ENCODE peak calls at places on chromosomes 7 and 10, in nine cellular contexts. One of them, this sample, is unnamed.

GRCh38 chr10:80985105-80985504 is 447.4 kb downstream of the SH2D4B start:
- DNase-seq in mammary epithelial cell: no peak
- DNase-seq in tibial nerve: no peak
- DNase-seq in mesendoderm: no peak
- DNase-seq in neuronal stem cell: no peak
- DNase-seq in WERI-Rb-1: no peak
- DNase-seq in small intestine: no peak
- DNase-seq in kidney: no peak
- DNase-seq in sigmoid colon: no peak
- DNase-seq in this sample: no peak

GRCh38 chr10:102646610-102647432 is 2.5 kb downstream of the TRIM8 start:
- DNase-seq in mesendoderm: no peak
- DNase-seq in kidney: peak
- DNase-seq in WERI-Rb-1: no peak
- DNase-seq in neuronal stem cell: no peak
- DNase-seq in mammary epithelial cell: no peak
- DNase-seq in tibial nerve: peak
- DNase-seq in small intestine: peak
- DNase-seq in sigmoid colon: no peak
- DNase-seq in this sample: peak

GRCh38 chr10:55146032-55146431 is 345.0 kb upstream of the PCDH15 start:
- DNase-seq in mammary epithelial cell: peak
- DNase-seq in neuronal stem cell: no peak
- DNase-seq in mesendoderm: no peak
- DNase-seq in kidney: no peak
- DNase-seq in tibial nerve: no peak
- DNase-seq in sigmoid colon: no peak
- DNase-seq in small intestine: no peak
- DNase-seq in WERI-Rb-1: no peak
- DNase-seq in this sample: peak

GRCh38 chr10:48601789-48602188 is 3.1 kb downstream of the ARHGAP22 start:
- DNase-seq in sigmoid colon: no peak
- DNase-seq in kidney: no peak
- DNase-seq in tibial nerve: no peak
- DNase-seq in WERI-Rb-1: no peak
- DNase-seq in mesendoderm: no peak
- DNase-seq in neuronal stem cell: no peak
- DNase-seq in mammary epithelial cell: no peak
- DNase-seq in small intestine: no peak
- DNase-seq in this sample: no peak

GRCh38 chr7:28301148-28301641 is 111.1 kb upstream of the CREB5 start:
- DNase-seq in tibial nerve: no peak
- DNase-seq in neuronal stem cell: no peak
- DNase-seq in mammary epithelial cell: peak
- DNase-seq in sigmoid colon: peak
- DNase-seq in WERI-Rb-1: no peak
- DNase-seq in small intestine: no peak
- DNase-seq in kidney: no peak
- DNase-seq in mesendoderm: no peak
- DNase-seq in this sample: peak

GRCh38 chr7:24346129-24346528 is 62.1 kb downstream of the NPY start:
- DNase-seq in mesendoderm: no peak
- DNase-seq in sigmoid colon: no peak
- DNase-seq in neuronal stem cell: no peak
- DNase-seq in tibial nerve: no peak
- DNase-seq in kidney: no peak
- DNase-seq in WERI-Rb-1: no peak
- DNase-seq in small intestine: no peak
- DNase-seq in mammary epithelial cell: peak
- DNase-seq in this sample: no peak

GRCh38 chr7:20350996-20351692 is 20.4 kb downstream of the ITGB8 start:
- DNase-seq in sigmoid colon: no peak
- DNase-seq in tibial nerve: no peak
- DNase-seq in mammary epithelial cell: no peak
- DNase-seq in neuronal stem cell: no peak
- DNase-seq in small intestine: no peak
- DNase-seq in mesendoderm: no peak
- DNase-seq in kidney: no peak
- DNase-seq in WERI-Rb-1: no peak
- DNase-seq in this sample: peak

GRCh38 chr7:1109581-1110310 is 21.8 kb downstream of the GPER1 start:
- DNase-seq in tibial nerve: no peak
- DNase-seq in sigmoid colon: no peak
- DNase-seq in small intestine: no peak
- DNase-seq in kidney: peak
- DNase-seq in neuronal stem cell: no peak
- DNase-seq in WERI-Rb-1: no peak
- DNase-seq in mammary epithelial cell: no peak
- DNase-seq in mesendoderm: no peak
- DNase-seq in this sample: no peak

GRCh38 chr10:5555881-5556280 is 31.1 kb downstream of the CALML3 start:
- DNase-seq in kidney: no peak
- DNase-seq in mammary epithelial cell: no peak
- DNase-seq in mesendoderm: no peak
- DNase-seq in small intestine: no peak
- DNase-seq in tibial nerve: no peak
- DNase-seq in WERI-Rb-1: no peak
- DNase-seq in neuronal stem cell: no peak
- DNase-seq in sigmoid colon: peak
- DNase-seq in this sample: no peak

GRCh38 chr10:120948889-120949382 is 97.8 kb downstream of the WDR11 start:
- DNase-seq in mesendoderm: peak
- DNase-seq in mammary epithelial cell: peak
- DNase-seq in small intestine: peak
- DNase-seq in tibial nerve: peak
- DNase-seq in WERI-Rb-1: peak
- DNase-seq in kidney: peak
- DNase-seq in neuronal stem cell: peak
- DNase-seq in sigmoid colon: peak
- DNase-seq in this sample: peak

GRCh38 chr7:15503603-15504280 is 58.1 kb downstream of the AGMO start:
- DNase-seq in sigmoid colon: no peak
- DNase-seq in neuronal stem cell: no peak
- DNase-seq in mesendoderm: no peak
- DNase-seq in kidney: no peak
- DNase-seq in small intestine: no peak
- DNase-seq in mammary epithelial cell: no peak
- DNase-seq in WERI-Rb-1: no peak
- DNase-seq in tibial nerve: no peak
- DNase-seq in this sample: peak

DNA sequence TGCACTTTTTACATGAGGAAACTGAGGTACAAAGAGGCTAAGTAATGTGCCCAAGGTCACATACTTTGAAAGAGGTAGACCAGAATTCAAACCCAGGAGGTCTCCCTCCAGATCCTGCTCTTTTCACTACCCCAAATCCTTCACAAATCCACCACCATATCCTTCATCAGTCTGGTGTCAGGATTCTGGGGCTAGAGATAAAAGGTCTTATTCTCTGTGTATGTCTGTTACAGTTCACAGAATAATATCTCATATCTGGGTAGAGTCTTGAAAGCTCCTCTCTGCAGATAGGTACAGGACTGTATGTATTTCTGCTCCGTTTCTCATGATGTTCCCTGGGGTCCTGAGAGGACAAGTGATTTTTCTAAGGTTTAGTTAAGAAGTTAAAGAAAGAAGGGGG is 4.9 kb downstream of the PIK3CG start:
- DNase-seq in mesendoderm: no peak
- DNase-seq in tibial nerve: no peak
- DNase-seq in mammary epithelial cell: no peak
- DNase-seq in kidney: no peak
- DNase-seq in small intestine: no peak
- DNase-seq in WERI-Rb-1: no peak
- DNase-seq in neuronal stem cell: no peak
- DNase-seq in sigmoid colon: no peak
- DNase-seq in this sample: no peak
- H3K4me3 ChIP-seq in mesendoderm: no peak
- H3K4me3 ChIP-seq in tibial nerve: no peak
- H3K4me3 ChIP-seq in mammary epithelial cell: no peak
- H3K4me3 ChIP-seq in kidney: no peak
- H3K4me3 ChIP-seq in small intestine: no peak
- H3K4me3 ChIP-seq in WERI-Rb-1: no peak
- H3K4me3 ChIP-seq in neuronal stem cell: no peak
- H3K4me3 ChIP-seq in sigmoid colon: no peak
- H3K4me3 ChIP-seq in this sample: no peak

GRCh38 chr7:5237286-5237685 is 45.5 kb upstream of the SLC29A4 start:
- DNase-seq in small intestine: no peak
- DNase-seq in mammary epithelial cell: peak
- DNase-seq in kidney: no peak
- DNase-seq in tibial nerve: peak
- DNase-seq in sigmoid colon: peak
- DNase-seq in mesendoderm: no peak
- DNase-seq in WERI-Rb-1: no peak
- DNase-seq in neuronal stem cell: no peak
- DNase-seq in this sample: peak

GRCh38 chr7:5232874-5233273 is 42.8 kb downstream of the WIPI2 start:
- DNase-seq in mesendoderm: no peak
- DNase-seq in tibial nerve: no peak
- DNase-seq in WERI-Rb-1: no peak
- DNase-seq in sigmoid colon: no peak
- DNase-seq in kidney: peak
- DNase-seq in small intestine: no peak
- DNase-seq in mammary epithelial cell: no peak
- DNase-seq in neuronal stem cell: no peak
- DNase-seq in this sample: no peak

GRCh38 chr7:5243295-5243694 is 39.4 kb upstream of the SLC29A4 start:
- DNase-seq in mesendoderm: no peak
- DNase-seq in WERI-Rb-1: no peak
- DNase-seq in tibial nerve: no peak
- DNase-seq in kidney: no peak
- DNase-seq in mammary epithelial cell: no peak
- DNase-seq in small intestine: no peak
- DNase-seq in neuronal stem cell: no peak
- DNase-seq in sigmoid colon: no peak
- DNase-seq in this sample: no peak

GRCh38 chr7:5234852-5235831 is 45.1 kb downstream of the WIPI2 start:
- DNase-seq in sigmoid colon: no peak
- DNase-seq in kidney: no peak
- DNase-seq in mesendoderm: no peak
- DNase-seq in mammary epithelial cell: peak
- DNase-seq in small intestine: no peak
- DNase-seq in WERI-Rb-1: no peak
- DNase-seq in neuronal stem cell: no peak
- DNase-seq in tibial nerve: no peak
- DNase-seq in this sample: peak

DNA sequence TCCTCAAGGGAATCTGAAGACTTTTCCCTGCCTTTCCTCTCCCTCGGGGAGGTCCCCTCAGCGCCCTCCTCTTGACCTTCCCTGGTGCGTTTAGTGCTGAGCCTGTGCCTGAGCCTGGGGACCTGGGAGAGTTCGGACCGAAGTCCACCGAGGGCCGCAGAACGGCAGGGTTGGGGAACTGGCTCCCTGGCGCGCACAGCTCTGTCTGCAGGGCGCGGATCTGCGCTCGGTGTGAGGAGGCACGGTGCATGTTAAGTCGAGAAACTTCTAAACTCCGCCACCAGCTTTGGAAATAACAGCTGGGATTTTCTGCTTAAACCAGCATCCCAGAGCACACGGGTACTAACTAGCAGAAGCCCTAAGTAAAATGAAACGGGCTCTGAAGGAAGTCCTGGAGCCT is 44.2 kb upstream of the SLC29A4 start:
- DNase-seq in WERI-Rb-1: no peak
- DNase-seq in kidney: no peak
- DNase-seq in mesendoderm: no peak
- DNase-seq in tibial nerve: no peak
- DNase-seq in small intestine: peak
- DNase-seq in mammary epithelial cell: no peak
- DNase-seq in sigmoid colon: no peak
- DNase-seq in neuronal stem cell: no peak
- DNase-seq in this sample: no peak
- H3K4me3 ChIP-seq in WERI-Rb-1: no peak
- H3K4me3 ChIP-seq in kidney: no peak
- H3K4me3 ChIP-seq in mesendoderm: no peak
- H3K4me3 ChIP-seq in tibial nerve: no peak
- H3K4me3 ChIP-seq in small intestine: no peak
- H3K4me3 ChIP-seq in mammary epithelial cell: no peak
- H3K4me3 ChIP-seq in sigmoid colon: no peak
- H3K4me3 ChIP-seq in neuronal stem cell: no peak
- H3K4me3 ChIP-seq in this sample: no peak

DNA sequence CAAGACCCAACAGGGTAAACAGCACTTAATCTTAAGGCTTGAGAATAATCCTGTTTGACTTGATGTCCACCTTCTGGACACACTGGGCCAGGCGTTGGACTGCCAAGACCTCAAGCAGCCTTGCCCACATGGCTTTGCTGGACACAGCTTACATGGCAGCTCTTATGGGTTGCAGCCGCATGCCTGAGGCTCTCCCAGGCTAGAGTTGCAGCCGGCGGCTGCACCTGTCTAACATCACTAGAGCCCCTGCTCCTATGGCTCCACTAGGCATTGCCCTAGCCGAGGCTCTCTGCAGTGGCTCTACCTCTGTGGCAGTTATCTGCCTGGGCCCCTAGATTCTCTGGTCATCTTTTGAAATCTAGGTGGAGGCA is 312.5 kb downstream of the TNS3 start:
- DNase-seq in mesendoderm: no peak
- DNase-seq in WERI-Rb-1: no peak
- DNase-seq in small intestine: no peak
- DNase-seq in mammary epithelial cell: no peak
- DNase-seq in kidney: no peak
- DNase-seq in neuronal stem cell: no peak
- DNase-seq in sigmoid colon: no peak
- DNase-seq in tibial nerve: no peak
- DNase-seq in this sample: no peak
- H3K4me3 ChIP-seq in mesendoderm: no peak
- H3K4me3 ChIP-seq in WERI-Rb-1: no peak
- H3K4me3 ChIP-seq in small intestine: no peak
- H3K4me3 ChIP-seq in mammary epithelial cell: no peak
- H3K4me3 ChIP-seq in kidney: no peak
- H3K4me3 ChIP-seq in neuronal stem cell: no peak
- H3K4me3 ChIP-seq in sigmoid colon: no peak
- H3K4me3 ChIP-seq in tibial nerve: no peak
- H3K4me3 ChIP-seq in this sample: no peak

DNA sequence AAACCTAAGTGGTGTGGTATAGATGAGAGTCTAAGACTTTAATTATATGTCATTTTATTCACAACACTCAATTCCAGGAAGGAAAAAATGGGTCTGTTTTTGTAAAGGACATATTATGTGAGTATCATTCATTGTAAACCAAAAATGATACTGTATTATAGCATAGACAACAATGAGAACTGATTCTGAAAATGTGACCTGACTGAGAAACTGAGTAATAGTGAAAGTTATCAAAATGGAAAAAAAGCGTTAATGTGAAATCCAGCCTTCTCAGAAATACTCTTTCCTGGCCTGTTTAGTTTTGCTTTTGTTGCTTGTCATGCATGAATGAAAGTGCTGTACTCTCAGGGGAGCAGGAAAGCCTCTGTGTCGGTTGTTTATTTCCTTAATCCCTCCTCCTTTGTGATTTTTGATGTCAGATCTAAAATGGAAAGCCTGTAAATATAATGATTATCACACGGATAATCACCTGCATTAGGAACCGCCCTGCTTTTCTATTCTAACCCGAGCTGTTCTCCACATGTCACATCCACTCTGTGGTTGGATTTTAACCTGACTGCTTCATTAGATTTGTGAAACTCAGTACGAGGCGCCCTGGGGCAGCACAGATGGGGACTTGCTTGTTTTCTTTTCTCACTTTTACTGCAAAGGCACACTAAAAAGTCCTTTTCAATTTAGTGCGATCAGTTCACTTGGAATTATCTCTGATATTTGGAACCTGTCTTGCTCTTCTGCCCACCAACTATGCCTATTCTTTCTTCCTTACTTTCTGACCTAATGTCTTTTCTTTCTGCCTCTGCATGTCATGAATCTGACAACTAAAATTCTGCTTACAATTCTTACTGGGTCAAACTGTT is 240.9 kb upstream of the KAT6B start:
- DNase-seq in WERI-Rb-1: peak
- DNase-seq in small intestine: peak
- DNase-seq in kidney: no peak
- DNase-seq in mesendoderm: peak
- DNase-seq in mammary epithelial cell: peak
- DNase-seq in tibial nerve: no peak
- DNase-seq in sigmoid colon: no peak
- DNase-seq in neuronal stem cell: no peak
- DNase-seq in this sample: no peak
- H3K4me3 ChIP-seq in WERI-Rb-1: peak
- H3K4me3 ChIP-seq in small intestine: no peak
- H3K4me3 ChIP-seq in kidney: peak
- H3K4me3 ChIP-seq in mesendoderm: no peak
- H3K4me3 ChIP-seq in mammary epithelial cell: no peak
- H3K4me3 ChIP-seq in tibial nerve: no peak
- H3K4me3 ChIP-seq in sigmoid colon: no peak
- H3K4me3 ChIP-seq in neuronal stem cell: no peak
- H3K4me3 ChIP-seq in this sample: no peak